ENCODE peak calls at places on chromosomes 11 and 22, in ten cellular contexts. S, V, A, U, G, O, L, T, D and P are unnamed samples.

GRCh38 chr11:45395421-45395820 is 109.3 kb upstream of the SYT13 start:
- DNase-seq in S (no peak), U (no peak), V (no peak), A (no peak), D (no peak), G (no peak), L (no peak), T (no peak), O (no peak), P (no peak)

GRCh38 chr11:112297248-112297866 is 36.7 kb upstream of the PLET1 start:
- DNase-seq in O (no peak), L (no peak), U (no peak), A (no peak), D (no peak), T (no peak), V (no peak), G (no peak), S (no peak), P (no peak)

GRCh38 chr11:6320411-6321207 is at the start of gene CAVIN3:
- DNase-seq in D (no peak), A (peak; percentile 56), L (no peak), T (peak; percentile 94), S (peak; percentile 85), G (peak; percentile 85), U (peak; percentile 90), O (peak; percentile 92), V (peak; percentile 86), P (peak; percentile 68)

GRCh38 chr11:36222755-36223635 is 66.2 kb downstream of the COMMD9 start:
- DNase-seq in L (no peak), D (no peak), V (no peak), A (no peak), O (no peak), U (no peak), G (no peak), S (no peak), T (no peak), P (no peak)

GRCh38 chr22:19811211-19811621 is 43.5 kb downstream of the GNB1L start:
- DNase-seq in G (no peak), S (no peak), V (no peak), A (no peak), D (no peak), L (no peak), O (no peak), U (no peak), T (peak; percentile 69), P (no peak)

GRCh38 chr22:20095521-20095920 is 15.5 kb downstream of the DGCR8 start:
- DNase-seq in L (no peak), A (no peak), S (no peak), O (no peak), G (no peak), D (no peak), V (no peak), U (no peak), T (peak; percentile 8), P (no peak)

GRCh38 chr11:66950113-66950535 is 8.1 kb downstream of the PC start:
- DNase-seq in G (no peak), A (no peak), S (peak; percentile 91), O (peak; percentile 81), L (peak; percentile 80), D (no peak), U (peak; percentile 54), V (peak; percentile 92), T (peak; percentile 84), P (no peak)

GRCh38 chr22:25174888-25175411 is 24.7 kb upstream of the CRYBB3 start:
- DNase-seq in V (no peak), S (no peak), O (no peak), L (no peak), G (no peak), U (no peak), T (no peak), D (no peak), A (no peak), P (no peak)

GRCh38 chr11:8709002-8709672 is 26.5 kb downstream of the RPL27A start:
- DNase-seq in G (peak; percentile 86), L (no peak), D (no peak), U (peak; percentile 89), O (no peak), S (no peak), T (peak; percentile 96), A (no peak), V (peak; percentile 89), P (no peak)

GRCh38 chr11:1777737-1778136 is 14.0 kb upstream of the CTSD start:
- DNase-seq in U (no peak), G (no peak), V (no peak), T (no peak), S (no peak), L (no peak), O (no peak), A (no peak), D (no peak), P (no peak)

GRCh38 chr11:12267921-12268320 is 109.5 kb upstream of the PARVA start:
- DNase-seq in D (no peak), T (no peak), U (no peak), O (no peak), S (no peak), L (no peak), G (no peak), A (no peak), V (no peak), P (no peak)

GRCh38 chr11:6812391-6813005 is 13.0 kb upstream of the OR6A2 start:
- DNase-seq in S (peak; percentile 22), T (no peak), U (no peak), O (peak; percentile 28), V (peak; percentile 15), D (no peak), G (peak; percentile 13), A (peak; percentile 41), L (no peak), P (peak; percentile 64)

GRCh38 chr11:71302911-71303310 is 50.5 kb upstream of the SHANK2 start:
- DNase-seq in G (no peak), A (no peak), T (no peak), S (no peak), O (no peak), L (no peak), U (no peak), D (no peak), V (no peak), P (no peak)
- TF ChIP-seq CTCF in G (no peak), A (no peak), T (no peak), S (peak; percentile 46), O (no peak), L (no peak), U (no peak), D (no peak), V (peak; percentile 40), P (no peak)

DNA sequence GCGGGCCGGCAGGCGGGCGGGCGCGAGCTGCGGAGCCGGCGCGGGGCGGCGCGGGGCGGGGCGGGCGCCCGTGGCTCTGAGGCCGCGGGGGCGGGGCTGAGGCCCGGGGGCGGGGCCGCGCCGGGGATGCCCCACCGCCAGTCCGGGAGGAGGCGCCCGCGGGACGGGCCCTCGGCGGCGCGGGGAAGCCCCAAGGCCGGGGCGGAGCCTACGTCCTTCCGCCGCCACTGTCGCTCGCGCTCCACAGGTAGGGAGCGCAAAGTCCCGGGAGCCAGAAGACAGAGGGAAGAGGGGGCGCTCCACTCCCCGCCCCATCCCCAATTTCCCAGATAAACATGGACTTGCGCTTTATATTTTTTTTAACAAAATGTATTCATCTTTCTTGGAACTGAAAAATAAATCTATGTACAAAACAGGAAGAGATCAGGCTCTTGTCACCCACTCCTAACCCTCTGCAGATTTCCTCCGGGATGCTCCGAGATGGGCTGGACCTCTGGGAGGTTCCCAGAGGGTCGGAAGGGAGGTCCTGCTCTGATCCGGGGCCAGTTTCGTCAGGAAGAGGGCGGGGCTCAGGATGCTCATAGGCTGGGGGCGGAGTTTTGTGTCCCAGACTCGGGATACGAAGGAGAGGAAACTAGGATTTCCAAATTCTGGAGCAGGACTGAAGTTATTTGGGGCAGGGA is at the start of gene MAP4K2:
- DNase-seq in S (peak; percentile 80), D (peak; percentile 72), T (peak; percentile 93), G (peak; percentile 91), U (peak; percentile 90), A (peak; percentile 94), L (peak; percentile 31), V (peak; percentile 73), O (peak; percentile 77), P (peak; percentile 99)
- TF ChIP-seq CTCF in S (peak; percentile 12), D (no peak), T (no peak), G (no peak), U (peak; percentile 38), A (no peak), L (peak; percentile 4), V (peak; percentile 59), O (peak; percentile 33), P (no peak)

DNA sequence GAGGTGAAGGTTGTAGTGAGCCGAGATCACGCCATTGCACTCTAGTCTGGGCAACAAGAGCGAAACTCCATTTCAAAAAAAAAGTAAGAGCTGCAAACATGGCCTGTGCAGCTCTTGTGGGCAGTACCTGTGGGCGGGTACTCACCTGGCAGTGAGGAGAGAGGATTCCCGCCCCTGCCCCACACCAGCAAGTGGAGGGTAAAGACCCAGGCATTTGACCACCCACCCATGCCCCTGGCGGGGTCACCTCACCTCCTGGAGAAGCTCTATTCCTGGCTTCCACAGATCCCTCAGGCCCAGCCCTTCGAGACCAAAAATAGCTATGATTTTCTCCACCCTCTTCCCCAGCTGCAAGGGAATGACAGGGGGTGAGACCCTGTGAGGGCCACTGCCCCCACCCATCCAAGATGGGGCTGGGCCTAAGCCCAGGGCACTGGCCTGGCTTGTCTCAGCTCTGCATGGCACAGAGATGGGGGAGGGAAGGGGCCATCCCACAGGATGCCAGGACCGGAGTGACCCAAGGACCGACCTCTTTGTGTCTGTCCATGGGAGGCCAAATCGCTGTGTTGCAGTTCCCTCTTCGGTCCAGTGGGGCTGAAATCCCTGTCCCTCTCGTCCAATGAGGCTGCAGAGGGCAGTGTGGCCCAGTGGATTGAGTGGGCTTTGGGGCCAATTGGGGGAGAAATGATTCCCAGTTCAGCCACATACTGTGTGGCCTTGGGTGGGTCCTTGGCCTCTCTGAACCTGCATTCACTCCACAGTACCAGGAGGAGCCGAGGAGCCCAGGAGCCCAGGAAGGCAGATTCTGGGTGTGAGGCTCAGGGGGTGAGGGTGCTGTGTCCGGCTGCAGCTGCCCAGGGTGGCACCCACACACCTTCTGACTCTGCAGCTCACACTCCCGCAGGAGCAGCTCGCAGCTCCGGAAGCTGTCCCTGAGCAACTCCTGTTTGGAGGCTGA is 14.6 kb downstream of the SEC14L6 start:
- DNase-seq in U (no peak), A (no peak), S (no peak), V (no peak), O (no peak), T (no peak), D (no peak), G (no peak), L (no peak), P (no peak)
- TF ChIP-seq CTCF in U (no peak), A (no peak), S (peak; percentile 8), V (peak; percentile 10), O (no peak), T (no peak), D (no peak), G (no peak), L (no peak), P (no peak)

DNA sequence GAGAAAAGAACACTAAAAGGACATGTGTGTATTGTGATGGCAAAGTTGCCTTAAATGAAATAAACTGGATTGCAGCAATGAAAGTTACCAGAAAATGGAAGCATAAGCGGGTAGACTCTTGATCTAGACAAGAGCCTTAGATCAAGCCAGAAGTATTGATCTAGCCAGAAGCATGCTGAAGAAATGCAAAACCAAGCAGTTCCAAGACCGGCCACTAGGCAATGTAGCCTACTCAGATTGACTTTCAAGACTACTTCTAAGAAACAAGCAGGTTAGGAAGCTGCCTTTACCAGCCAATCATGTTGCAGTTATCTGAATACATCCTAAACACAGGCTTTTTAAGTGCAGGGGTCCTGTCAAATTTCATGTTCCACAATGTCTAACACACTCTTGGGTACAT is 54.6 kb downstream of the KCNA4 start:
- DNase-seq in U (no peak), D (no peak), S (no peak), L (no peak), O (peak; percentile 1), V (no peak), T (no peak), A (peak; percentile 30), G (no peak), P (no peak)
- TF ChIP-seq CTCF in U (no peak), D (no peak), S (peak; percentile 45), L (peak; percentile 23), O (peak; percentile 31), V (peak; percentile 51), T (no peak), A (peak; percentile 76), G (no peak), P (no peak)